ENCODE peak calls at places on chromosomes 11 and 22, in seven cellular contexts. E, P, D, R, Q, M and K are unnamed samples.

GRCh38 chr22:24421428-24421931 is 5.9 kb upstream of the ADORA2A start:
- DNase-seq in R (no peak), Q (peak), E (no peak), M (no peak), P (no peak), D (no peak), K (peak)

GRCh38 chr11:117664897-117665296 is 132.1 kb downstream of the DSCAML1 start:
- DNase-seq in M (no peak), D (no peak), E (peak), Q (no peak), P (no peak), R (no peak), K (no peak)

GRCh38 chr11:74820763-74821162 is 72.1 kb downstream of the RNF169 start:
- DNase-seq in E (no peak), D (peak), R (peak), M (no peak), P (no peak), Q (no peak), K (no peak)

GRCh38 chr22:25111579-25112517 is 87.8 kb upstream of the CRYBB3 start:
- DNase-seq in E (peak), R (no peak), Q (peak), P (no peak), M (peak), D (peak), K (no peak)

GRCh38 chr11:19714387-19715363 is 2.0 kb downstream of the NAV2 start:
- DNase-seq in M (no peak), P (no peak), Q (no peak), D (peak), E (no peak), R (peak), K (no peak)

GRCh38 chr11:33631749-33632091 is 68.9 kb downstream of the C11orf91 start:
- DNase-seq in R (no peak), E (no peak), D (no peak), M (no peak), Q (no peak), P (no peak), K (no peak)

GRCh38 chr11:107040447-107041444 is 22.5 kb upstream of the GUCY1A2 start:
- DNase-seq in R (peak), Q (peak), M (no peak), P (no peak), D (no peak), E (no peak), K (peak)

GRCh38 chr11:34327804-34328631 is 29.8 kb downstream of the ABTB2 start:
- DNase-seq in M (peak), Q (no peak), D (no peak), E (no peak), R (peak), P (peak), K (no peak)

GRCh38 chr11:9574806-9575530 is 1.5 kb downstream of the WEE1 start:
- DNase-seq in Q (peak), M (peak), D (peak), R (peak), P (peak), E (peak), K (peak)

GRCh38 chr11:19673924-19674390 is 38.7 kb upstream of the NAV2 start:
- DNase-seq in E (peak), Q (peak), M (peak), D (peak), R (no peak), P (peak), K (no peak)

GRCh38 chr22:31980628-31981027 is 36.3 kb downstream of the YWHAH start:
- DNase-seq in Q (no peak), D (no peak), R (no peak), P (no peak), E (no peak), M (no peak), K (no peak)

GRCh38 chr11:3167143-3168119 is 2.3 kb upstream of the OSBPL5 start:
- DNase-seq in E (no peak), Q (peak), D (no peak), R (no peak), P (peak), M (no peak), K (no peak)

GRCh38 chr11:49499117-49499516 is 290.7 kb upstream of the FOLH1 start:
- DNase-seq in E (no peak), D (no peak), M (no peak), Q (no peak), P (no peak), R (no peak), K (no peak)

DNA sequence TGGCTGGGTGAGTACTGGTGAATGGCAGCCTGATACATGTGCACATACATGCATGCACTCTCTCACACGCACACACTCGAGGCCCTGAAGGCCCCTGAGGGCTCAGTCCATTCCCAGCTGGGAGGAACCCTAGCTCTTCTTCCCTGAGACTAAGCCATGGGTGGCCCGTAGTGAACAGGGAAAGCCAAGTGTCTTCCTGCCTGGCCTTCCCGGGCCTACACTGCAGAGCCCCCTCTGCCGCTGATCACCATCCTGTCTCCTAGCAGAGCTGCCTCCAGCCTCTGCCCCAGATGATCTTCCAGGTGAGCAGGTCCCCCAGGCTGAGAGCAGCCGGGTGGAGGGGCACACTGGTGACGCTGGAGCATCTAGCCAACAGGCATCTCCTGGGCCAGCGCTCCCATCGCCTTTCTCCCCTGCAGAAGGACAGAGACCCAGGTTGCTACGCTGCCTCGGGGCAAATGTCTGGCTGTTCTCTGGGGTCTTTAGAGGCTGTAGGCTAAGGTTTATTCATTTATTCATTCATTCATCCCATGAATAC is 57.3 kb downstream of the CD82 start:
- DNase-seq in R (no peak), P (no peak), D (peak), M (peak), Q (no peak), E (peak), K (no peak)
- TF ChIP-seq POLR2A in R (no peak), P (no peak), D (no peak), M (no peak), Q (no peak), E (no peak), K (no peak)

GRCh38 chr22:44693145-44693544 is 8.9 kb upstream of the PRR5 start:
- DNase-seq in R (no peak), P (no peak), D (no peak), Q (no peak), E (no peak), M (no peak), K (peak)
- TF ChIP-seq POLR2A in R (no peak), P (no peak), D (no peak), Q (no peak), E (no peak), M (no peak), K (no peak)

GRCh38 chr11:67371549-67372231 is 1.7 kb downstream of the CLCF1 start:
- DNase-seq in P (no peak), D (no peak), Q (peak), R (peak), M (no peak), E (peak), K (peak)

GRCh38 chr11:67372993-67373915 is at the start of gene CLCF1:
- DNase-seq in R (peak), M (peak), Q (peak), P (peak), E (peak), D (peak), K (peak)

GRCh38 chr11:67371199-67371548 is 2.2 kb downstream of the CLCF1 start:
- DNase-seq in R (no peak), Q (no peak), E (no peak), M (no peak), P (no peak), D (no peak), K (no peak)

GRCh38 chr11:67373916-67374570 is 645 bp upstream of the CLCF1 start:
- DNase-seq in E (peak), R (peak), M (peak), P (no peak), D (peak), Q (peak), K (peak)

GRCh38 chr11:67372232-67372992 is 986 bp downstream of the CLCF1 start:
- DNase-seq in D (no peak), E (peak), P (no peak), R (no peak), Q (peak), M (peak), K (peak)
- TF ChIP-seq POLR2A in D (peak), E (no peak), P (peak), R (no peak), Q (no peak), M (peak), K (no peak)

DNA sequence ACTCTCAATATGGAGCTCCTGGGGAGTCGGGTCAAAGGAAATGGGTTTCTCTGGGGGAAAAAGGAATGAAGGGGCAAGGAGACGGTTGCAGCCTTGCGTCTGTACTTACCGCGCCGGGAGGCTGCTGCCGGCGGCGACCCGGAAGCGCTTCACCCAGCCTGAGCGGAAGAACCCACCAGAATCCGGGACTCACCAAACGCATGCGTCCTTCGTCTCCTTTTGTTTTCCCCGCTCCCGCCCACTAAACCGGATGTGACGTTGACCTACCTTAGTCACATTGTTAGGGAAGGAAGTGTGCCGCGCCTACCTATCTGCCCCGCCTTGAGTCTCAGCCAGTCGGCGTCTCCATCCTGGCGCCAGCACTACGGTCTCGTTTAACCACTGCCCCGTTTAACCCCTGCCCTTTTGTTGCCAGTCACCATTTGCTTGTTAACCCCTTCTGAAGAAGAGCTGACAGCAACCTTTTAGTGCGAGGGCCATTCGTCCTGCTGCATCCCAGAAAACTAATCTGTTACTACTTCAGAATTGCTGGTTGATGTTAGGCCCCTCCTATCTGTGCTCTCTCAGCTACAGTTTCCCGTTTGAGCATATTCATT is at the start of gene ANAPC15:
- DNase-seq in P (peak), R (peak), Q (peak), E (peak), D (peak), M (peak), K (peak)
- TF ChIP-seq POLR2A in P (peak), R (peak), Q (peak), E (peak), D (peak), M (peak), K (peak)

GRCh38 chr22:36481393-36482168 is at the start of gene TXN2:
- DNase-seq in E (peak), P (peak), D (peak), Q (peak), R (peak), M (peak), K (peak)
- TF ChIP-seq POLR2A in E (peak), P (peak), D (peak), Q (peak), R (peak), M (peak), K (peak)

DNA sequence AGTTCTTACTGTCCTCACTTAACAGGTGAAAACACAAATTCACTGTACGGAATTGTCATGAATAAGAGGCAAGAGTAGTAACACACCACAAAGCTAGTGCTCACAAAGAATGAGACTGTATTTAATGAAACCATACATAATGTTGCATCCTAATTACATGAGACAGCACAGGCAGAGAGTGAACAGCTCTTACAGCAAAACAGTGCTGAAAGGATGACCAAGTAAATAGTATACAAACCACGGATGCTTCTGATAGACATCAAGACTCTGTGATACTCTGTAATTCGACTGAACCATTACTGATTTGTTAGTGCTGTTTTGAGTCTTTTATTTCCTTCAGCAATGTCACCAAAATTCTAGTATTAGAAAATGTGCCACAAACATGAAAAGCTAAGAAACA is 282.3 kb downstream of the TTC28 start:
- DNase-seq in R (no peak), P (no peak), Q (no peak), E (no peak), D (no peak), M (no peak), K (no peak)
- TF ChIP-seq POLR2A in R (no peak), P (no peak), Q (no peak), E (no peak), D (no peak), M (no peak), K (no peak)

DNA sequence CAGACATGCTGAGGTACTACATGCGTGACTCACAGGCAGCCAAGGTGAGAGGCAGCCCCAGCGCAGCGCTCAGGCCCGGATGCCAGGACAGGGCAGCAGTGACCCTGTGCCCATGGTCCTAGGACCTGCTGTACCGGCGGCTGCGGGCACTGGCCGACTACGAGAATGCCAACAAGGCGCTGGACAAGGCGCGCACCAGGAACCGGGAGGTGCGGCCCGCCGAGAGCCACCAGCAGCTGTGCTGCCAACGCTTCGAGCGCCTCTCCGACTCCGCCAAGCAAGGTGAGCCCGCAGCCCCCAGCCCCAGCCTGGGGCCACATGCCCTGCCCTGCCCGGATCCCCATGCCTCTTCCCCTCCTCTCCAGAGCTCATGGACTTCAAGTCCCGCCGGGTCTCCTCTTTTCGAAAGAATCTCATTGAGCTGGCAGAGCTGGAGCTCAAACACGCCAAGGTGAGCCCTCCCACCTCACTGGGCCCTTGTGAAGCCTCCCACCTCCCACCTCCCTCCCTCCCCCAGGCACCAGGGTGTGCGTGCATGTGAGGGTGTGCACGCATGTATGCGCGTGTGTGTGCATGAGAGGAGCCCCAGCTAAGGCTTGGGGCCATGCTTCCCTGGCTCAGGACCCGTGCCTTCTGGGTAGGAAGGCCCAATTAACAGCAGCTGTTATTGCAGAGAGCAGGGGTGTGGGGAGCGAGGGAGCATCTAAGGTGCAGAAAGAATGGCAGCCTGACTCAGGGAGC is 5.3 kb downstream of the CFL1 start:
- DNase-seq in M (peak), P (no peak), D (peak), R (no peak), E (peak), Q (no peak), K (no peak)
- TF ChIP-seq POLR2A in M (no peak), P (no peak), D (no peak), R (no peak), E (no peak), Q (no peak), K (no peak)

DNA sequence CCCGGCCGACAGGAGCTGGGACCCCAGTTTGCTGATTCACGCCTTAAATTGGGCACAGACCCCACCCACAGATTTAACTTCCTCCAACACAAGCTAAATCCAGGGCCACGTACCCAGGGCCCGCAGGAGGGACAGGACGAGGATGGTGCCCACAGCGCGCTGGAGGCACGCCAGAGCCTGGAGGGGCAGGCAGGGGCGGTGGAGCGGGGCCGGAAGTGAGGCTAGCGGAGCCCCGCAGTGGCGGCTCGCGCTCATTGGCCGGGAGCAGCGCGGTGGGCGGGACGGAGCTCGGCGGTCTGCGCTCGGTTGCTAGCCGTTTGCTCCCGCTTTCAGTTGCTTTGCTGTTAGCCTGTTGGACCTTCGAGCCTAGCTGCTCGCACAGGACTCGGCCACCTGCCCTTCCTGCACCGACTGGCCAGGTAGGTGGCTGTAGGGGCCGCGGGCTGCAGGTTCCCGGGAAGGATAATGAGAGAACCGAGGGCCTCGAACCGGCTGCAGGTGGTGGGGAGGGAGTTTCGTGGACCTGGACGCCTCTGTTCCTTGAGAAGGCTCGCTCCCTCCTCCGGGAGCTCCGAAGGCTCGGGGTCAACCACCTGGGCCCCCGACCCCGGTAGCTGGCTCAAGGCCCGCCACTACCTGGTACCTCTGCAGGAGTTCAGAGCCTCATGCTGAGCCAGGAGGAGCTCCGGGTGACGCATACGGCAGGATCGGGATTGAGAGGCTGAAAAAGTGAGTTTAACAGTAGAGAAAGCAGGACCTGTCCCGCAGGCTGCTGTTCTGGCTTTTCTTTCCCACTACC is at the start of gene CCDC134:
- DNase-seq in M (peak), E (peak), R (peak), P (peak), Q (peak), D (peak), K (peak)
- TF ChIP-seq POLR2A in M (peak), E (peak), R (peak), P (peak), Q (peak), D (peak), K (peak)

GRCh38 chr11:77473801-77474508 is at the start of gene PAK1:
- DNase-seq in Q (peak), D (peak), P (peak), E (peak), M (peak), R (peak), K (peak)
- TF ChIP-seq POLR2A in Q (peak), D (peak), P (no peak), E (peak), M (peak), R (no peak), K (peak)

DNA sequence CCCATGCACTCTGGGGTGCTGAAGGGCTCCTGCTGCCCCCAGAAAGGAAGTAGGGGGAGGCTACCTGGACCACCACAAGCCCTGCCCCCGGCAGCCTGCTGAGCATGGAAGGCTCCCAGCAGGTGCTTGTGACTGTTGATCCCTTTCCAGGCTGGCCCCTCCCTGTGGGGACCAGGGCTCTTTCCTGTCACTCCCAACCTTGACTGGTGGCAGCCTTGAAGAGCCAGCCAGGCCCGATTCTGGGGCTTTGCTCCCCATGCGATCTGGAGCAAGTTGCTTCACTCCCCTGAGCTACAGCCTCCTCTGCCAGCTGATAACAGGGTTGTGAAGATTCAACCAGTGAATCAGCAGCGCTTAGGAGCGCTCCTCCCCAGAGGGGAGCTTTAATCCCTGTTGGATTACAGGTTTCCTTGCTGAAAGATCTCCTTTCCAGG is 4.6 kb upstream of the CST6 start:
- DNase-seq in E (no peak), D (peak), M (no peak), P (no peak), R (no peak), Q (peak), K (peak)
- TF ChIP-seq POLR2A in E (no peak), D (peak), M (no peak), P (no peak), R (no peak), Q (no peak), K (no peak)